ENCODE peak calls at places on chromosomes 5 and 9, in four cellular contexts. Z is Kasumi-1, S is glomerular endothelial cell, B is NCI-H2029 treated with DMSO at 0.1 percent for 48 hours. Q is an unnamed sample.

GRCh38 chr5:68233075-68233474 is 17.5 kb downstream of the PIK3R1 start:
- DNase-seq in Z (no peak), S (no peak), B (no peak), Q (no peak)

GRCh38 chr5:52692039-52692438 is 95.7 kb upstream of the ITGA1 start:
- DNase-seq in Z (no peak), S (no peak), B (no peak), Q (no peak)

GRCh38 chr5:147855774-147856069 is 22.8 kb upstream of the SCGB3A2 start:
- DNase-seq in Z (no peak), S (no peak), B (no peak), Q (no peak)

GRCh38 chr9:126499005-126499910 is 114.5 kb upstream of the LMX1B start:
- DNase-seq in Z (peak; percentile 36), S (no peak), B (no peak), Q (no peak)

GRCh38 chr5:94254214-94254613 is 364.2 kb downstream of the KIAA0825 start:
- DNase-seq in Z (no peak), S (no peak), B (no peak), Q (no peak)

GRCh38 chr9:97387504-97387886 is 24.4 kb upstream of the TDRD7 start:
- DNase-seq in Z (no peak), S (no peak), B (no peak), Q (no peak)

GRCh38 chr9:123739387-123739786 is 190.5 kb downstream of the DENND1A start:
- DNase-seq in Z (no peak), S (no peak), B (no peak), Q (no peak)

GRCh38 chr5:124536333-124536732 is 210.1 kb downstream of the ZNF608 start:
- DNase-seq in Z (no peak), S (no peak), B (no peak), Q (no peak)

GRCh38 chr9:115640887-115641286 is 512.7 kb upstream of the PAPPA start:
- DNase-seq in Z (no peak), S (no peak), B (no peak), Q (no peak)

GRCh38 chr5:157823655-157824054 is 35.3 kb downstream of the CLINT1 start:
- DNase-seq in Z (no peak), S (no peak), B (no peak), Q (no peak)

GRCh38 chr5:160356550-160357347 is 13.7 kb downstream of the C1QTNF2 start:
- DNase-seq in Z (no peak), S (no peak), B (no peak), Q (no peak)

GRCh38 chr5:75055727-75056144 is 3.4 kb upstream of the GCNT4 start:
- DNase-seq in Z (no peak), S (no peak), B (no peak), Q (no peak)

GRCh38 chr9:83355729-83356128 is 182.5 kb downstream of the FRMD3 start:
- DNase-seq in Z (no peak), S (no peak), B (no peak), Q (no peak)

GRCh38 chr9:137302176-137303030 is at the start of gene NRARP:
- DNase-seq in Z (peak; percentile 78), S (no peak), B (peak; percentile 28), Q (peak; percentile 36)

GRCh38 chr9:4262735-4263141 is 37.1 kb downstream of the GLIS3 start:
- DNase-seq in Z (no peak), S (peak; percentile 41), B (no peak), Q (no peak)

GRCh38 chr9:98333703-98334582 is 78.5 kb upstream of the TBC1D2 start:
- DNase-seq in Z (no peak), S (peak; percentile 94), B (no peak), Q (no peak)